ENCODE peak calls at places on chromosomes 16 and 17, in five cellular contexts. I is neural progenitor cell; E is endothelial cell of umbilical vein; A is effector memory CD4-positive, alpha-beta T cell; X is lower lobe of right lung. N is an unnamed sample.

GRCh38 chr16:89292443-89293078 is 75.1 kb downstream of the ZNF778 start:
- DNase-seq in E (no peak), X (no peak), I (no peak), A (no peak), N (no peak)

GRCh38 chr17:80769516-80769915 is 222.1 kb upstream of the CHMP6 start:
- DNase-seq in X (no peak), I (no peak), A (no peak), E (no peak), N (peak; percentile 6)

GRCh38 chr17:74457146-74457819 is 9.2 kb upstream of the CD300A start:
- DNase-seq in X (peak; percentile 86), A (peak; percentile 43), E (peak; percentile 44), I (peak; percentile 89), N (peak; percentile 89)

GRCh38 chr16:9345889-9346288 is 254.4 kb downstream of the HAPSTR1 start:
- DNase-seq in X (no peak), E (no peak), A (no peak), I (no peak), N (no peak)

GRCh38 chr16:47258874-47259461 is 115.2 kb upstream of the NETO2 start:
- DNase-seq in I (peak; percentile 37), E (peak; percentile 33), A (no peak), X (no peak), N (no peak)

GRCh38 chr17:21457051-21458026 is 81.2 kb downstream of the KCNJ12 start:
- DNase-seq in I (peak; percentile 93), E (peak; percentile 86), X (peak; percentile 92), A (peak; percentile 81), N (peak; percentile 85)

GRCh38 chr16:68520649-68521086 is 18.4 kb upstream of the ZFP90 start:
- DNase-seq in I (peak; percentile 96), E (peak; percentile 76), X (peak; percentile 95), A (peak; percentile 72), N (peak; percentile 86)

GRCh38 chr17:70808596-70808995 is 639.3 kb downstream of the KCNJ2 start:
- DNase-seq in A (no peak), E (no peak), X (no peak), I (peak; percentile 5), N (no peak)

GRCh38 chr17:41785876-41786226 is 660 bp downstream of the JUP start:
- DNase-seq in X (peak; percentile 82), E (peak; percentile 38), A (no peak), I (peak; percentile 57), N (no peak)

GRCh38 chr17:47225436-47225858 is 16.3 kb downstream of the MYL4 start:
- DNase-seq in X (no peak), I (no peak), E (peak; percentile 98), A (no peak), N (no peak)

GRCh38 chr17:1229891-1230571 is 40.2 kb upstream of the BHLHA9 start:
- DNase-seq in I (no peak), E (no peak), X (no peak), A (no peak), N (no peak)
- H3K4me3 ChIP-seq in I (peak overlapping the region; percentile 64), E (no peak overlapping the region), X (peak overlapping the region; percentile 70), A (peak overlapping the region; percentile 65), N (peak overlapping the region; percentile 56)

GRCh38 chr16:15739449-15739848 is 89.4 kb downstream of the NDE1 start:
- DNase-seq in A (no peak), I (no peak), X (no peak), E (no peak), N (no peak)

GRCh38 chr16:15735610-15736009 is 85.6 kb downstream of the NDE1 start:
- DNase-seq in I (no peak), E (no peak), A (no peak), X (no peak), N (no peak)

GRCh38 chr16:15736529-15736928 is 86.5 kb downstream of the NDE1 start:
- DNase-seq in I (peak; percentile 5), X (no peak), A (no peak), E (no peak), N (no peak)

GRCh38 chr16:15739940-15740339 is 89.9 kb downstream of the NDE1 start:
- DNase-seq in I (no peak), A (no peak), X (no peak), E (no peak), N (no peak)

GRCh38 chr16:15737140-15737644 is 87.1 kb downstream of the NDE1 start:
- DNase-seq in I (no peak), X (no peak), E (no peak), A (no peak), N (no peak)
- H3K27ac ChIP-seq in I (no peak overlapping the region), X (no peak overlapping the region), E (no peak overlapping the region), A (no peak overlapping the region), N (no peak overlapping the region)

GRCh38 chr16:49284962-49285361 is 3.3 kb upstream of the CBLN1 start:
- DNase-seq in E (no peak), A (no peak), I (no peak), X (no peak), N (no peak)
- H3K27me3 ChIP-seq in E (peaks cover 27% of the 10 kb centered on the region), A (peaks cover 16% of the 10 kb centered on the region), I (peaks cover 79% of the 10 kb centered on the region), X (peaks cover 72% of the 10 kb centered on the region), N (peaks cover 78% of the 10 kb centered on the region)

DNA sequence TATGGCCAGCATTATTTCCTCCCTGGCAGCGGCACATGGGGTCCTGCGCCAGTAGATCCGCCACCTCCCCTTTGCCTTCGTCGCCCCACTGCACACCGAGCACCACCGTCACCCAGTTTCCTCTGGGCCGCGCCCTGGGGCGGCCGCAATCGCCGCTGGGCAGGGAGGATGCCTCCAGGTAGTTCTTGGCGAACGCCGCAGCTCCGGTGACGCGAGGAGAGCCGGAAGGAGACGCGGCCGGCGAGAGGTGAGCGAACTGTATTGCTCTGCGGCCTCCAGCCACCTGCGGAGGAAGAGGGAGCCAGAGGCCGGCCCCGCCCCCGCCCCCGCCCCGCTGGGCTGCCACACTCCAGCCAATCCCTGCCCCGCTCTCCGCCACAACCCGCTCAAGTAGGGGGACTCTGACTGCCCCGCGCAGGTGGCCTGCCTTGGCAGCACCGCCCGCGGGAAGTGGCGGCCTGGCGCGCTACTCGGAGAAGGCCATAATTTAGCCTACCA is 11.8 kb upstream of the SLFN13 start:
- DNase-seq in A (peak; percentile 55), E (no peak), X (peak; percentile 87), I (peak; percentile 87), N (no peak)
- H3K4me3 ChIP-seq in A (peak overlapping the region; percentile 31), E (peak overlapping the region; percentile 4), X (peak overlapping the region; percentile 47), I (peak overlapping the region; percentile 41), N (no peak overlapping the region)

DNA sequence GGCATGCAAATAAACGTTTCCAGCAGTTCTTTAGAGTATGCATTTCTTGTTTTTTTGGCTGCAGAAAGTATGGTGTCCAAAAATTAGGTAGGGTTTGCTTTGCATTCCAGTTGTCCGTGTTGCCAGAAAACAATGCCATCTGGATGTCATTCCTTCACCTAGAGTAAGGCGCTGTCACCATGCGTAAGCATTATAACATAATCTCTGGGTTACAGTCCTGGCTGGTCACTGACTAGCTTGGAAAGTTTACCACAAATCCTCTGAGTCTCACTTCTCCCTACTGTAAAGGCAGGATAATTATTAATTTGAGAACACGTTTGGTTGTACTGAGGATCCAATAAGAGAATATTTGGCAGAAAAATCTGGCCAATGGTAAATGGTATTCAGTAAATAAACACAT is 457.7 kb downstream of the XYLT1 start:
- DNase-seq in I (no peak), X (no peak), A (no peak), E (no peak), N (no peak)
- H3K27ac ChIP-seq in I (no peak overlapping the region), X (no peak overlapping the region), A (peak overlapping the region; percentile 56), E (no peak overlapping the region), N (no peak overlapping the region)

DNA sequence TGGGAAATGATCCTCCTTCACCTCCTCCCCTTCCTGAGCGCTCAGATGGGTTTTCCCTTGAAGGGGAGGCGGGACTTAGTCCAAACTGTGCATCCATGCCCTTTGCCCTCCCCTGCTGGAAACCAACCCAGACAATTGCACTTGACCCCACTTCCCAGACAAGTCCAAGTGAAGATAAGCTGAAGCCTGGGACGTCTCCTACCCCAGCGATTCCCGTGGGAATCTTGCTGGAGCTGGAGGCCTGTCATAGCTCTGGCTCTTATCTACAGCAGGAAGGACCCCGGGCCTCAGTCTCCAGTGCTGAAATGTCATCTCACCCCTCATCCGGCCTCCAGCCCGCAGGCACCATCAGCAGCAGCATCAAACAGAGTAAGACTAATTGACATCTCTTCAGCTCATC is 6.5 kb upstream of the NGFR start:
- DNase-seq in I (no peak), E (no peak), X (no peak), A (no peak), N (no peak)
- H3K27me3 ChIP-seq in I (peaks cover 21% of the 10 kb centered on the region), E (peaks cover 48% of the 10 kb centered on the region), X (peaks cover 44% of the 10 kb centered on the region), A (no peaks in the 10 kb centered on the region), N (no peaks in the 10 kb centered on the region)

DNA sequence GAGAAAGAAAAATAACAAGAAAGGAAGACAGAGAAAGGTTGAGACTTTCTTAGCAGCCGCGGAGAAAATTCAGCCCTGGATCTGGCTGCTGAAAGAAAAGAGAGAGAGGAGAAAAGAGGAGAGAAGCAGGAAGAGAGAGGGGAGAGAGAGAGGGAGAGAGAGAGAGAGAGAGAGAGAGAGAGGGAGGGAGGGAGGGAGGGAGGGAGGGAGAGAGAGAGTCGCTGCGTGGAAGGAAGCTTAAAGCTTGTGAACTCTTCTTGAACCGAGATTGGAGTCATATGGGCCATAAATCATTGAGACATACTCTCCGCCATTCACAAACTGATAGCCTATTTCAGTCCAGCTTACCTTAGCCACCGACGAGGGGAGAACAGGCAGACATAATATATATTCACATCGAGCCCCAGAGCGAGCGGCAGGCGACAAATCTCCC is 10.3 kb upstream of the HOXB2 start:
- DNase-seq in X (no peak), A (no peak), E (peak; percentile 89), I (no peak), N (no peak)
- H3K4me3 ChIP-seq in X (peak overlapping the region; percentile 43), A (no peak overlapping the region), E (no peak overlapping the region), I (no peak overlapping the region), N (no peak overlapping the region)

GRCh38 chr16:67394271-67395104 is 1.2 kb upstream of the TPPP3 start:
- DNase-seq in I (peak; percentile 72), X (peak; percentile 61), E (no peak), A (no peak), N (no peak)

GRCh38 chr16:67393111-67393789 is at the start of gene TPPP3:
- DNase-seq in I (peak; percentile 87), E (peak; percentile 81), X (peak; percentile 91), A (no peak), N (peak; percentile 88)

GRCh38 chr16:67392301-67393059 is 818 bp downstream of the TPPP3 start:
- DNase-seq in I (no peak), A (no peak), X (no peak), E (no peak), N (no peak)

GRCh38 chr16:67395105-67395457 is 1.8 kb upstream of the TPPP3 start:
- DNase-seq in I (no peak), X (no peak), A (no peak), E (no peak), N (no peak)

GRCh38 chr16:67393790-67394270 is 532 bp upstream of the TPPP3 start:
- DNase-seq in A (no peak), E (no peak), I (no peak), X (peak; percentile 39), N (no peak)
- H3K27ac ChIP-seq in A (no peak overlapping the region), E (no peak overlapping the region), I (no peak overlapping the region), X (peak overlapping the region; percentile 76), N (peak overlapping the region; percentile 98)

DNA sequence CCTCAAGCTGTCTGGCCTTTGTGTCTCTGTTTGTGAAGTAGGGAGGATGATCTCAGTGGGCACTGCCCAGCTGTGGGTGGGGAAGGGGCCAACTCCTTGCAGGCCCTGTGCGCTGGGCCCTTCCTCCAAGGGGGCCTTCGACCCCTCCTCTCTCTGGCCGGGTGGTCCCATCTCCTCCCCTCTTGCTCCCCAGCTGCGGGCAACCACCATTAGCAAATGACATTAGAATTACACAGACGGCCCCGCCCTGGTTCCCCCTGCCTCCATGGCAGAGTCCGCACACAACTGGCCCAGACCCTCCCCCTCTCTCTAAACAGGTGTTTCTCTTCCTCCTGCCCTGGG is 2.5 kb upstream of the SLC6A4 start:
- DNase-seq in X (no peak), I (no peak), E (no peak), A (no peak), N (no peak)
- H3K27me3 ChIP-seq in X (peaks cover 42% of the 10 kb centered on the region), I (peaks cover 73% of the 10 kb centered on the region), E (peaks cover 45% of the 10 kb centered on the region), A (peaks cover 31% of the 10 kb centered on the region), N (peaks cover 39% of the 10 kb centered on the region)

N was measured in dorsolateral prefrontal cortex.